ENCODE peak calls at places on chromosomes 1 and 21, in four cellular contexts. K is A549, Y is K562, U is HepG2. E is an unnamed sample.

GRCh38 chr21:33650230-33650629 is 7.9 kb downstream of the ITSN1 start:
- DNase-seq in Y (no peak), U (no peak), K (no peak), E (no peak)

GRCh38 chr1:27418326-27418761 is 25.9 kb downstream of the GPR3 start:
- DNase-seq in Y (no peak), K (peak), U (no peak), E (peak)

GRCh38 chr1:103180660-103181059 is 72.3 kb upstream of the COL11A1 start:
- DNase-seq in U (no peak), K (peak), Y (no peak), E (peak)

GRCh38 chr1:5110508-5110907 is 456.1 kb downstream of the AJAP1 start:
- DNase-seq in Y (no peak), U (no peak), K (no peak), E (no peak)

GRCh38 chr1:223714849-223715709 is 2.7 kb downstream of the CAPN2 start:
- DNase-seq in U (no peak), Y (peak), K (peak), E (peak)

GRCh38 chr1:145714524-145715111 is 4.7 kb upstream of the CD160 start:
- DNase-seq in Y (no peak), K (no peak), U (peak), E (no peak)

GRCh38 chr1:63127376-63127775 is 195.0 kb upstream of the FOXD3 start:
- DNase-seq in U (no peak), Y (no peak), K (no peak), E (no peak)

GRCh38 chr1:26127235-26128163 is 15.9 kb downstream of the PDIK1L start:
- DNase-seq in K (no peak), U (no peak), Y (no peak), E (no peak)

GRCh38 chr1:68121536-68121935 is 71.1 kb upstream of the DIRAS3 start:
- DNase-seq in U (no peak), Y (no peak), K (no peak), E (peak)

GRCh38 chr1:185017338-185017737 is 28.0 kb upstream of the RNF2 start:
- DNase-seq in U (no peak), K (peak), Y (no peak), E (peak)

GRCh38 chr1:206949208-206949607 is 2.9 kb upstream of the PIGR start:
- DNase-seq in U (no peak), Y (no peak), K (no peak), E (no peak)

GRCh38 chr1:182761396-182762395 is 27.9 kb upstream of the NPL start:
- DNase-seq in K (no peak), U (no peak), Y (no peak), E (peak)

GRCh38 chr1:168628807-168629206 is 52.4 kb downstream of the XCL1 start:
- DNase-seq in Y (no peak), K (peak), U (no peak), E (peak)

GRCh38 chr21:34642211-34643075 is 26.4 kb upstream of the CLIC6 start:
- DNase-seq in U (no peak), Y (no peak), K (no peak), E (peak)

GRCh38 chr1:151579436-151580225 is 32.2 kb upstream of the SNX27 start:
- DNase-seq in Y (peak), K (no peak), U (no peak), E (peak)

GRCh38 chr21:46243325-46243724 is 14.8 kb upstream of the LSS start:
- DNase-seq in U (no peak), K (no peak), Y (no peak), E (no peak)

GRCh38 chr1:2133879-2134215 is 60.7 kb downstream of the FAAP20 start:
- DNase-seq in Y (no peak), U (no peak), K (no peak), E (no peak)

GRCh38 chr1:178633068-178633467 is 92.0 kb upstream of the RALGPS2 start:
- DNase-seq in K (peak), U (no peak), Y (no peak), E (peak)

GRCh38 chr1:157097692-157098091 is 1.9 kb downstream of the ETV3L start:
- DNase-seq in U (no peak), Y (no peak), K (no peak), E (no peak)

GRCh38 chr1:229270547-229271447 is at the start of gene RAB4A:
- DNase-seq in Y (peak), K (peak), U (peak), E (peak)

GRCh38 chr21:39881661-39882060 is 14.4 kb downstream of the PCP4 start:
- DNase-seq in U (no peak), Y (no peak), K (no peak), E (no peak)

GRCh38 chr1:180923024-180923841 is 10.5 kb downstream of the KIAA1614 start:
- DNase-seq in U (peak), K (no peak), Y (no peak), E (peak)

GRCh38 chr1:160260436-160261382 is 1.6 kb downstream of the DCAF8 start:
- DNase-seq in U (peak), K (no peak), Y (no peak), E (peak)
- TF ChIP-seq RAD21 in U (no peak), K (no peak), Y (peak), E (no peak)

DNA sequence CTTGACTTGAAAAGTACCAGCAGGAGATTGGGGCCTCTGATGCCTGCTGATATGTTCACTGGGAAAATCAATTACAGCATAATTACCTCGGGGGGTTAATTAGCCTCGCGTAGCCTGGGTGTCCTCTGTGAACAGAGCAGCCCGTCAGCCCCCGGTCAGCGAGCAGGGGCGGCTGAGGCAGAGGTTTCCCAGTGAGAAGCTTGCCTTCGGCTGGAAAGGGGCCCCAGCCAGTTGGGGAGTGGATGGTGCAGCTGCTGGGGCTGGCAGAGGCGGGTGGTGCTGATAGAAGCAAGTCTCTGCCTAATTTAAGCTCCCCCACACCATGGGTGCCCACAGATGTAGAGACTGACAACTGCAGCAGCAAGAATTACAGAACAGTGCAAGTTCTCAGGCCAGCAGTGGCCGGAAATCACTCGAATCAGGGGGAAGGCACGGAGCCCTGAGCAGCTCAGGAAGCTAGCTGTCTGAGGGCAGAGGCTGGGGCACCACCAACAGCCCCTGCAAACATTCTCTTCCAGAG is 166.4 kb upstream of the CD34 start:
- DNase-seq in Y (no peak), U (no peak), K (no peak), E (no peak)
- TF ChIP-seq MAZ in Y (no peak), U (no peak), K (no peak), E (no peak)

GRCh38 chr1:234840253-234840652 is 230.3 kb upstream of the IRF2BP2 start:
- DNase-seq in Y (no peak), K (no peak), U (no peak), E (no peak)
- TF ChIP-seq RAD21 in Y (no peak), K (no peak), U (no peak), E (no peak)

DNA sequence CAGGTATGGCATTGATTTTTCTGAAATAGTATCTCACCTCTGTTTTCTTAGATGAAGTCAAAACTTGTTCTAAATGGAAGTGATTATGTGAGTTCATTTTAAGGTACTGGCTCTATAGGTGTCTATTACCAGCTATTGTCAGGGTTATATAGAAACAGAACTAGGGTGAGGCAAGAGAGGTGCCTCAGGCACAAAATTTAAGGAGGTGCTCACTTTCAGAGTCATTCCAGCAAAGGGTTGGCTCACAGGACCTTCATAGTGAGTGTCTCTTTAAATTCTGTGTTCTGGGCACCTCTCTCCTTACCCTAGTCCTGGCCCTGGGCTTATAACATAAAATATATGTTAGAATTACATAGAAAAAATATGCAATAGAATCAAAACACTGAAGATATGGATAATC is 49.3 kb downstream of the KIAA0319L start:
- DNase-seq in Y (no peak), U (no peak), K (no peak), E (no peak)
- TF ChIP-seq MAZ in Y (no peak), U (no peak), K (no peak), E (no peak)

DNA sequence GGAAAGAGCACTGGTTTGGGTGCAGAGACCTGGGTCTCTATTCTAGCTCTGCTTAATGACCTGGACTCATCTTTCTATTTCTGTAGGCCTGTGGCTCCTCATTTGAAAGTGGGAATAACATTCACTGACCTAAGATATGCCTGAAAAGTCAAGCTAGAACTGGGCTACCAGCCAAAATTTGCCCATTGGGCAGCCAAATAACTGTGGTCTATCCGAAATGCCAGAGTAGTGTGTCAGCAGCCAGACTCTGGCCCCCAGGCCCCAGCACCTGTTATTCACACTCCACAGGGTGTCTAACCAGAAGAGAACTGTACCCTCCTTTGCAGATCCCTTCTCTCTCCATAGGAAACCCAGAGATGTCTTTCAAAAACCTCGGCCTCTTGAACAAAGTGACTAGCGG is 12.6 kb downstream of the DAB1 start:
- DNase-seq in Y (no peak), K (no peak), U (no peak), E (peak)
- TF ChIP-seq RAD21 in Y (no peak), K (no peak), U (no peak), E (no peak)

GRCh38 chr1:40650075-40650474 is 15.4 kb downstream of the RIMS3 start:
- DNase-seq in Y (peak), U (peak), K (no peak), E (no peak)

GRCh38 chr1:40648928-40649591 is 16.4 kb downstream of the RIMS3 start:
- DNase-seq in K (no peak), U (no peak), Y (no peak), E (no peak)

GRCh38 chr1:40651138-40651857 is 14.2 kb downstream of the RIMS3 start:
- DNase-seq in U (no peak), K (no peak), Y (peak), E (no peak)

GRCh38 chr1:40652452-40652851 is 13.0 kb downstream of the RIMS3 start:
- DNase-seq in U (no peak), Y (no peak), K (no peak), E (no peak)

GRCh38 chr1:40649592-40649930 is 15.9 kb downstream of the RIMS3 start:
- DNase-seq in Y (no peak), K (no peak), U (no peak), E (no peak)
- TF ChIP-seq MAZ in Y (no peak), K (no peak), U (no peak), E (no peak)

DNA sequence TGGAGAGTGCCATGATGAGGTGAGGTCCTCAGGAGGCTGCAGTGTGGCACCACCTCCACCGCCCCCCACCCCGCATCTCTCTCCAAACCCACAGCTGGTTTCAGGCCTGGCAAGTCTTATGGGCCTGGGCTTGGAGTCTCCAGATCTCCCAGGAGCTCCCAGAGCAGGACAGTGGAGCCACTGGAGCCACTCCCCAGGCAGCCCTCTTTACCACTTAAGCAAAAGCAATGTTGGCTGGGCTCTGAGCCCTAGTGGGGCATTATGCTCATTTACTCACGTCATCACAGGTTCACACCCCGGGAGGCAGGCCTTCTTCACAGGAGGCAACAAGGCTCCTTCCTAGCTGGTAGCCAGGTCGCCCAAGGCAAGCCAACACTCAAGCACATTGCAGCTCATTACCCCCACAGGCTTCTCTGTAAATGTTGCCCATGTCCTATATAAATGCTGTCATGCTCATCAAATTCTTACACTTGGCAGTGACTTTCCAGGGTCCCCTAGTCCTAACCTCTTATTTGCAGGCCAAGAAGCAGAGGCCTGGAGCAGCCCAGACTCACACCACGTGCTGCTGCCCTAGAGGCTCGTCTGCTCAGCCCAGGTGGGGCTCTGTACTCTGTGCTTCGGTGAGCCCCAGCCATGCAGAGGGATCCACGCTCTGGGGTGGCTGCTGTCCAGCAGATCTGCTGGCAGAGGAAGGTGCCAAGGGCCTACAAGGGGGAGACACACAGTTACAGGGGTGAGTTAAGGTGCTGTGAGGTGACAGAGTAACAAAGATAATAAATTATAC is 459.3 kb downstream of the MATN1 start:
- DNase-seq in K (no peak), Y (no peak), U (no peak), E (no peak)
- TF ChIP-seq RAD21 in K (no peak), Y (no peak), U (no peak), E (no peak)

GRCh38 chr1:16727190-16728111 is 12.9 kb upstream of the RNU1-4 start:
- DNase-seq in Y (peak), U (peak), K (peak), E (peak)

GRCh38 chr1:16721871-16722641 is 18.3 kb upstream of the RNU1-4 start:
- DNase-seq in K (no peak), Y (peak), U (no peak), E (no peak)

GRCh38 chr1:16719571-16720402 is 20.5 kb upstream of the RNU1-4 start:
- DNase-seq in K (no peak), U (no peak), Y (peak), E (no peak)

GRCh38 chr1:16720403-16721223 is 19.7 kb upstream of the RNU1-4 start:
- DNase-seq in U (no peak), Y (peak), K (no peak), E (no peak)

DNA sequence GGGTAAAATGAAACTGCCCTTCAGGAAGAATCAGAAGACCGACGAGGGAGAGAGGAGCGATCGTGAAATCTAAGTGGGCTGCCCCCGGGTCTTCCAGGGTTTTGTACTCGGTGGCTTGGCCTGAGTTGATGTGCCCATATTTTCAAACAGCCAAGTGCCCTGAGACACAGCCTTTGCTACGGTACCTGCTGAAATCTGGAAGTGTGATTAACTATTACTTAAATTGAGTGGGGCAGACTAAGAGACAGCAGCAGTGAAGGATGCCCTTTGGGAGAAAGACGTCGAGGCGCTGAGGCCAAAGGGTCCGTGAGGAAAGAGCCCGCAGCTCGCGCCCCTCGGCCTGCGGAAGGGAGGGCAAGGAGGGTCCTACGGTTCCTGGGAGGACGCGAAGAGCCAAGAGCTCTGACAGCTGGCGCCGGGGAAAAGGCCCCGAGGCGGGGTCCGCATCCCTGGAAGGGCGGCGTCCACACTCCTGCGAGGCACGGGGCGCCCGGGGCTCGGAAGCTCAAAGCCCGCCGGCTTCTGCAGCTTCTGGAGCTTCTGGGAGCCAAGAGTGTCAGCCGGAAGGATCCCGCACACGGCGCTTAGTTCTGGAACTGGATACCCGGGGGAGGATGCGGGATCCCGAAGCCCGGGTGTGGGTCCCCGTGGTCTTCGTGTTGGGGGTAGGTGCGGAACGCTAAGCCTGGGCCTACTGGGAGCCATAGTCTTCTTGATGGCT is 15.4 kb upstream of the RNU1-4 start:
- DNase-seq in K (no peak), U (no peak), Y (peak), E (no peak)
- TF ChIP-seq MAZ in K (no peak), U (no peak), Y (no peak), E (no peak)

DNA sequence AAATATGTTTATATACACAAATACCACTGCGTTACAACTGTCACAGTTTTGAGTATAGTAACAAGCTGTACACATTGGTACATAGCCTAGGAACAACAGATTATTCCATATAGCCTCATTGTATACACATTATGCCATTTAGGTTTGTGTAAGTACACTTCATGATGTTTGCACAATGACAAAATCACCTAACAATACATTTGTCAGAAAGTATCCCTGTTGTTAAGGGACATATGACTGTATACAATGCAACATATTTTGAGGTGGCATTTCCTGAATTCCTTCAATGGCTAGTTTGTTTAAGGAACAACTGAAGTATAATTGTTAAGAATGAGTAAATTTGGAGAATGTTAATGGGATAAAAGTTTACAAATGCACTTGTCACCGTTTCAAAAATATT is 19.0 kb downstream of the PLPPR5 start:
- DNase-seq in U (no peak), Y (no peak), K (no peak), E (no peak)
- TF ChIP-seq RAD21 in U (no peak), Y (no peak), K (no peak), E (no peak)

DNA sequence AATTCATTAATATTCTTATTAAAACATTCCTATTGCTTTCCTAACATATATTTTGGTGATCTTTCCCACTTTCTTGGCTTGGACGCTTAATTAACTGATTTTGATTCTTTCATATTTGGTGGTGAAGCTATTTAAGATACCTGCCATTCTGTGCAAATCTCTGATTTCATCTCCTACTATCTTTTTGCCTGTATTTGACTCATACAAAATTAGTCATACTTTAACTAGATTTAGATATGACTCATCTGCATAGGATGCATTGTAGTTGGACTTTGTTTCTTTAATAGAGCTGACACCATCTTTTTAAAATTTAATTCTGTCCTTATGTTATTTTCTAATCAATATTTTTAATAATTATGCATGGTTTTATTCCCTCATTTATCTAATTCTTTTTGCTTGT is 93.8 kb upstream of the PLPPR4 start:
- DNase-seq in U (no peak), Y (no peak), K (peak), E (peak)
- TF ChIP-seq MAZ in U (no peak), Y (no peak), K (no peak), E (no peak)

E was measured in IMR-90.